ENCODE peak calls at places on chromosomes 13 and 19, in five cellular contexts. One of them, this sample, is unnamed.
A peak's percentile ranks its signal among the peaks of the same experiment; 100 is the strongest.

GRCh38 chr13:41004875-41005693 is 14.0 kb downstream of the ELF1 start:
- DNase-seq in endodermal cell: no peak
- DNase-seq in activated B cell treated with CpG ODN at 0.5 μM for 24 hours: no peak
- DNase-seq in progenitor cell of endocrine pancreas: no peak
- DNase-seq in foreskin keratinocyte: no peak
- DNase-seq in this sample: peak; percentile 25

GRCh38 chr19:10238172-10238783 is 7.1 kb upstream of the S1PR2 start:
- DNase-seq in endodermal cell: no peak
- DNase-seq in activated B cell treated with CpG ODN at 0.5 μM for 24 hours: no peak
- DNase-seq in progenitor cell of endocrine pancreas: no peak
- DNase-seq in foreskin keratinocyte: no peak
- DNase-seq in this sample: no peak

GRCh38 chr13:39016789-39017188 is 21.1 kb downstream of the PROSER1 start:
- DNase-seq in endodermal cell: peak; percentile 52
- DNase-seq in activated B cell treated with CpG ODN at 0.5 μM for 24 hours: no peak
- DNase-seq in progenitor cell of endocrine pancreas: no peak
- DNase-seq in foreskin keratinocyte: no peak
- DNase-seq in this sample: peak; percentile 37

GRCh38 chr13:42017264-42017663 is 31.2 kb upstream of the DGKH start:
- DNase-seq in endodermal cell: no peak
- DNase-seq in activated B cell treated with CpG ODN at 0.5 μM for 24 hours: no peak
- DNase-seq in progenitor cell of endocrine pancreas: no peak
- DNase-seq in foreskin keratinocyte: no peak
- DNase-seq in this sample: no peak

GRCh38 chr13:39397866-39398265 is 205.1 kb downstream of the LHFPL6 start:
- DNase-seq in endodermal cell: no peak
- DNase-seq in activated B cell treated with CpG ODN at 0.5 μM for 24 hours: no peak
- DNase-seq in progenitor cell of endocrine pancreas: no peak
- DNase-seq in foreskin keratinocyte: no peak
- DNase-seq in this sample: no peak

GRCh38 chr19:44738603-44739585 is 9.6 kb upstream of the BCL3 start:
- DNase-seq in endodermal cell: no peak
- DNase-seq in activated B cell treated with CpG ODN at 0.5 μM for 24 hours: no peak
- DNase-seq in progenitor cell of endocrine pancreas: no peak
- DNase-seq in foreskin keratinocyte: no peak
- DNase-seq in this sample: no peak

GRCh38 chr19:33668968-33669367 is 47.2 kb downstream of the CHST8 start:
- DNase-seq in endodermal cell: no peak
- DNase-seq in activated B cell treated with CpG ODN at 0.5 μM for 24 hours: no peak
- DNase-seq in progenitor cell of endocrine pancreas: no peak
- DNase-seq in foreskin keratinocyte: no peak
- DNase-seq in this sample: no peak

GRCh38 chr19:45569619-45570421 is 14.8 kb downstream of the OPA3 start:
- DNase-seq in endodermal cell: peak; percentile 95
- DNase-seq in activated B cell treated with CpG ODN at 0.5 μM for 24 hours: peak; percentile 47
- DNase-seq in progenitor cell of endocrine pancreas: peak; percentile 32
- DNase-seq in foreskin keratinocyte: no peak
- DNase-seq in this sample: peak; percentile 56

GRCh38 chr19:35051796-35052195 is 10.3 kb downstream of the HPN start:
- DNase-seq in endodermal cell: no peak
- DNase-seq in activated B cell treated with CpG ODN at 0.5 μM for 24 hours: no peak
- DNase-seq in progenitor cell of endocrine pancreas: no peak
- DNase-seq in foreskin keratinocyte: no peak
- DNase-seq in this sample: no peak

GRCh38 chr13:30676672-30677071 is 58.7 kb upstream of the ALOX5AP start:
- DNase-seq in endodermal cell: no peak
- DNase-seq in activated B cell treated with CpG ODN at 0.5 μM for 24 hours: no peak
- DNase-seq in progenitor cell of endocrine pancreas: no peak
- DNase-seq in foreskin keratinocyte: no peak
- DNase-seq in this sample: no peak

GRCh38 chr19:12665281-12665573 is 1.3 kb downstream of the MAN2B1 start:
- DNase-seq in endodermal cell: no peak
- DNase-seq in activated B cell treated with CpG ODN at 0.5 μM for 24 hours: peak; percentile 64
- DNase-seq in progenitor cell of endocrine pancreas: no peak
- DNase-seq in foreskin keratinocyte: no peak
- DNase-seq in this sample: peak; percentile 84

GRCh38 chr13:51935326-51936171 is 73.8 kb downstream of the CCDC70 start:
- DNase-seq in endodermal cell: peak; percentile 88
- DNase-seq in activated B cell treated with CpG ODN at 0.5 μM for 24 hours: no peak
- DNase-seq in progenitor cell of endocrine pancreas: peak; percentile 20
- DNase-seq in foreskin keratinocyte: no peak
- DNase-seq in this sample: no peak

GRCh38 chr19:40754611-40755247 is 3.7 kb downstream of the SNRPA start:
- DNase-seq in endodermal cell: no peak
- DNase-seq in activated B cell treated with CpG ODN at 0.5 μM for 24 hours: no peak
- DNase-seq in progenitor cell of endocrine pancreas: no peak
- DNase-seq in foreskin keratinocyte: no peak
- DNase-seq in this sample: no peak
- TF ChIP-seq CTCF in endodermal cell: no peak
- TF ChIP-seq CTCF in activated B cell treated with CpG ODN at 0.5 μM for 24 hours: no peak
- TF ChIP-seq CTCF in progenitor cell of endocrine pancreas: no peak
- TF ChIP-seq CTCF in foreskin keratinocyte: no peak
- TF ChIP-seq CTCF in this sample: no peak

GRCh38 chr13:91079190-91079589 is 268.3 kb upstream of the MIR17HG start:
- DNase-seq in endodermal cell: no peak
- DNase-seq in activated B cell treated with CpG ODN at 0.5 μM for 24 hours: no peak
- DNase-seq in progenitor cell of endocrine pancreas: no peak
- DNase-seq in foreskin keratinocyte: no peak
- DNase-seq in this sample: no peak

GRCh38 chr13:91072511-91072910 is 275.0 kb upstream of the MIR17HG start:
- DNase-seq in endodermal cell: no peak
- DNase-seq in activated B cell treated with CpG ODN at 0.5 μM for 24 hours: no peak
- DNase-seq in progenitor cell of endocrine pancreas: no peak
- DNase-seq in foreskin keratinocyte: peak; percentile 2
- DNase-seq in this sample: no peak

DNA sequence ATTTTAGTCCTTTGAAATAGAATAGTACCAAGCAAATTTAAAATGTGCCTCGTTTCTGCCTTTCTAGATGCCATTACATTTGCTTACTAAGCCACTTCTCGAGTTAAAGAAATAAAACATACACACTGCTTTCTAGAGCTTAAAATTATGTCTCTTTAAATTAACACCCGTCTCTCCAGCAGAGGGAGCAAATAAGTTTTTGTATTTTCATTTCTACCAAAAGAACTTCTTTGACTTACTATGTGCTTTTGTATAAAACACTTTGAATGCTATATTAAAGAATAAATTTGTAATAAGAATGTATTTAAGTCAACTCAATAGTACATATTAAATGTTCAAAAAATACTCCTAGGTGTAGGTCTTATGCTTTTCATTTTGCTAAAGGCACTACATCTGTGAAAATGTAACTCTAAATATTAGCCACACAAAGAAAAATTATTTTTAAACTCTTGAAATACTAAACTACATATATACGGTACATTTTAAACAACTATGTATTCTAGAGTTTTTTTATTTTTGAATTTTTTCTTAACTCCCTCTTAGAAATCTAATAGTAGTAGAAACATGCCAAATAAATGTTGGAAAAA is 269.3 kb upstream of the MIR17HG start:
- DNase-seq in endodermal cell: no peak
- DNase-seq in activated B cell treated with CpG ODN at 0.5 μM for 24 hours: no peak
- DNase-seq in progenitor cell of endocrine pancreas: no peak
- DNase-seq in foreskin keratinocyte: no peak
- DNase-seq in this sample: peak; percentile 13
- TF ChIP-seq CTCF in endodermal cell: peak; percentile 79
- TF ChIP-seq CTCF in activated B cell treated with CpG ODN at 0.5 μM for 24 hours: no peak
- TF ChIP-seq CTCF in progenitor cell of endocrine pancreas: peak; percentile 64
- TF ChIP-seq CTCF in foreskin keratinocyte: peak; percentile 38
- TF ChIP-seq CTCF in this sample: no peak

DNA sequence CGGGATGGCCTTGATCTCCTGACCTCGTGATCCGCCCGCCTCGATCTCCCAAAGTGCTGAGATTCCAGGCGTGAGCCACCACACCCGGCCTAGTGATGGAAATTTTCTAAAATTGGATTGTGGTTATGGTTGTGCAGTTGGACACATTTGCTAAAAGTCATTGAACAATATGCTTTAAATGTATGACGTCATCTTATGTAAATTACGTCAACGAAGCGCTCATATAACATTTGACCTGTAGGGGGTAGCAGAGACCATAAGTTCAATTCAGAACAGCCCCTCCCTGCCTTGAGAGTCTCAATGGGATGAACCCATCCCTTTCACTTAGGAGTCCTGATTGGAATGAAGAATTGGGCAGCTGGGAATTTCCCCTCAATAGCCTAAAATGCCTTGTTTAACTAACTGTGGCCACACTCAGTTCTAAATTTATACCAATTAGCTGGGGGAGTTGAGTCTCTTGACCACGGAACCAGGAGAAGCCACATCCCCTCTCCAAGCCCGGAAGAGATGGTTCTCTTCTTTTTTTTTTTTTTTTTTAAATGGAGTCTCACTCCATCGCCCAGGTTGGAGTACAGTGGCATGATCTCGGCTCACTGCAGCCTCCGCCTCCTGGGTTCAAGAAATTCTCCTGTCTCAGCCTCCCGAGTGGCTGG is 15.2 kb upstream of the TLE6 start:
- DNase-seq in endodermal cell: peak; percentile 83
- DNase-seq in activated B cell treated with CpG ODN at 0.5 μM for 24 hours: no peak
- DNase-seq in progenitor cell of endocrine pancreas: peak; percentile 37
- DNase-seq in foreskin keratinocyte: no peak
- DNase-seq in this sample: peak; percentile 56
- TF ChIP-seq CTCF in endodermal cell: peak; percentile 91
- TF ChIP-seq CTCF in activated B cell treated with CpG ODN at 0.5 μM for 24 hours: peak; percentile 20
- TF ChIP-seq CTCF in progenitor cell of endocrine pancreas: peak; percentile 77
- TF ChIP-seq CTCF in foreskin keratinocyte: peak; percentile 96
- TF ChIP-seq CTCF in this sample: peak; percentile 35

GRCh38 chr13:50188696-50189095 is 173.5 kb downstream of the KCNRG start:
- DNase-seq in endodermal cell: no peak
- DNase-seq in activated B cell treated with CpG ODN at 0.5 μM for 24 hours: no peak
- DNase-seq in progenitor cell of endocrine pancreas: no peak
- DNase-seq in foreskin keratinocyte: peak; percentile 40
- DNase-seq in this sample: no peak

GRCh38 chr13:50191004-50191403 is 175.8 kb downstream of the KCNRG start:
- DNase-seq in endodermal cell: no peak
- DNase-seq in activated B cell treated with CpG ODN at 0.5 μM for 24 hours: no peak
- DNase-seq in progenitor cell of endocrine pancreas: no peak
- DNase-seq in foreskin keratinocyte: no peak
- DNase-seq in this sample: no peak

GRCh38 chr13:50192272-50192813 is 177.1 kb downstream of the KCNRG start:
- DNase-seq in endodermal cell: no peak
- DNase-seq in activated B cell treated with CpG ODN at 0.5 μM for 24 hours: no peak
- DNase-seq in progenitor cell of endocrine pancreas: no peak
- DNase-seq in foreskin keratinocyte: no peak
- DNase-seq in this sample: no peak

GRCh38 chr13:50187352-50188029 is 172.2 kb downstream of the KCNRG start:
- DNase-seq in endodermal cell: no peak
- DNase-seq in activated B cell treated with CpG ODN at 0.5 μM for 24 hours: no peak
- DNase-seq in progenitor cell of endocrine pancreas: no peak
- DNase-seq in foreskin keratinocyte: no peak
- DNase-seq in this sample: no peak

GRCh38 chr13:50189450-50189849 is 174.2 kb downstream of the KCNRG start:
- DNase-seq in endodermal cell: peak; percentile 58
- DNase-seq in activated B cell treated with CpG ODN at 0.5 μM for 24 hours: no peak
- DNase-seq in progenitor cell of endocrine pancreas: no peak
- DNase-seq in foreskin keratinocyte: no peak
- DNase-seq in this sample: no peak
- TF ChIP-seq CTCF in endodermal cell: peak; percentile 59
- TF ChIP-seq CTCF in activated B cell treated with CpG ODN at 0.5 μM for 24 hours: no peak
- TF ChIP-seq CTCF in progenitor cell of endocrine pancreas: no peak
- TF ChIP-seq CTCF in foreskin keratinocyte: no peak
- TF ChIP-seq CTCF in this sample: no peak

GRCh38 chr13:93238711-93239110 is 12.1 kb downstream of the GPC6 start:
- DNase-seq in endodermal cell: no peak
- DNase-seq in activated B cell treated with CpG ODN at 0.5 μM for 24 hours: no peak
- DNase-seq in progenitor cell of endocrine pancreas: no peak
- DNase-seq in foreskin keratinocyte: no peak
- DNase-seq in this sample: no peak

GRCh38 chr13:93246069-93246468 is 19.5 kb downstream of the GPC6 start:
- DNase-seq in endodermal cell: no peak
- DNase-seq in activated B cell treated with CpG ODN at 0.5 μM for 24 hours: no peak
- DNase-seq in progenitor cell of endocrine pancreas: no peak
- DNase-seq in foreskin keratinocyte: no peak
- DNase-seq in this sample: no peak

GRCh38 chr13:93244918-93245280 is 18.3 kb downstream of the GPC6 start:
- DNase-seq in endodermal cell: no peak
- DNase-seq in activated B cell treated with CpG ODN at 0.5 μM for 24 hours: no peak
- DNase-seq in progenitor cell of endocrine pancreas: no peak
- DNase-seq in foreskin keratinocyte: no peak
- DNase-seq in this sample: no peak

GRCh38 chr13:93244141-93244917 is 17.7 kb downstream of the GPC6 start:
- DNase-seq in endodermal cell: peak; percentile 70
- DNase-seq in activated B cell treated with CpG ODN at 0.5 μM for 24 hours: no peak
- DNase-seq in progenitor cell of endocrine pancreas: no peak
- DNase-seq in foreskin keratinocyte: no peak
- DNase-seq in this sample: no peak

GRCh38 chr13:93243375-93244063 is 16.9 kb downstream of the GPC6 start:
- DNase-seq in endodermal cell: no peak
- DNase-seq in activated B cell treated with CpG ODN at 0.5 μM for 24 hours: no peak
- DNase-seq in progenitor cell of endocrine pancreas: no peak
- DNase-seq in foreskin keratinocyte: no peak
- DNase-seq in this sample: no peak
- TF ChIP-seq CTCF in endodermal cell: no peak
- TF ChIP-seq CTCF in activated B cell treated with CpG ODN at 0.5 μM for 24 hours: no peak
- TF ChIP-seq CTCF in progenitor cell of endocrine pancreas: no peak
- TF ChIP-seq CTCF in foreskin keratinocyte: no peak
- TF ChIP-seq CTCF in this sample: no peak